ENCODE peak calls at places on chromosomes 1 and 21, in seven cellular contexts. D, Q, A, Y, T, M and L are unnamed samples.

GRCh38 chr1:28933918-28934317 is 19.5 kb downstream of the EPB41 start:
- DNase-seq in D (no peak), Q (no peak), A (no peak), Y (no peak), T (no peak), M (no peak), L (no peak)

GRCh38 chr1:213014642-213015041 is 1.0 kb downstream of the ANGEL2 start:
- DNase-seq in D (peak), Q (no peak), A (no peak), Y (no peak), T (peak), M (peak), L (no peak)

GRCh38 chr1:175192630-175193338 is at the start of gene KIAA0040:
- DNase-seq in D (peak), Q (peak), A (peak), Y (no peak), T (no peak), M (peak), L (peak)

GRCh38 chr1:212814989-212815388 is 23.3 kb downstream of the TATDN3 start:
- DNase-seq in D (no peak), Q (no peak), A (no peak), Y (no peak), T (no peak), M (peak), L (no peak)

GRCh38 chr1:197763769-197764168 is 11.5 kb downstream of the DENND1B start:
- DNase-seq in D (no peak), Q (no peak), A (no peak), Y (no peak), T (no peak), M (peak), L (no peak)

GRCh38 chr21:35503646-35504045 is 454.5 kb upstream of the RUNX1 start:
- DNase-seq in D (no peak), Q (peak), A (no peak), Y (no peak), T (no peak), M (peak), L (no peak)

GRCh38 chr21:32844653-32845443 is 73.3 kb upstream of the PAXBP1 start:
- DNase-seq in D (no peak), Q (no peak), A (no peak), Y (no peak), T (peak), M (peak), L (no peak)

GRCh38 chr1:227897704-227898438 is 49.9 kb downstream of the WNT9A start:
- DNase-seq in D (no peak), Q (no peak), A (peak), Y (no peak), T (no peak), M (no peak), L (no peak)

GRCh38 chr1:145846191-145846590 is 761 bp downstream of the NUDT17 start:
- DNase-seq in D (peak), Q (no peak), A (no peak), Y (no peak), T (no peak), M (peak), L (no peak)

GRCh38 chr1:245748246-245748645 is 593.5 kb downstream of the KIF26B start:
- DNase-seq in D (no peak), Q (no peak), A (no peak), Y (no peak), T (no peak), M (no peak), L (no peak)

GRCh38 chr1:21216835-21217811 is 40.4 kb upstream of the EIF4G3 start:
- DNase-seq in D (peak), Q (peak), A (peak), Y (no peak), T (peak), M (peak), L (peak)

DNA sequence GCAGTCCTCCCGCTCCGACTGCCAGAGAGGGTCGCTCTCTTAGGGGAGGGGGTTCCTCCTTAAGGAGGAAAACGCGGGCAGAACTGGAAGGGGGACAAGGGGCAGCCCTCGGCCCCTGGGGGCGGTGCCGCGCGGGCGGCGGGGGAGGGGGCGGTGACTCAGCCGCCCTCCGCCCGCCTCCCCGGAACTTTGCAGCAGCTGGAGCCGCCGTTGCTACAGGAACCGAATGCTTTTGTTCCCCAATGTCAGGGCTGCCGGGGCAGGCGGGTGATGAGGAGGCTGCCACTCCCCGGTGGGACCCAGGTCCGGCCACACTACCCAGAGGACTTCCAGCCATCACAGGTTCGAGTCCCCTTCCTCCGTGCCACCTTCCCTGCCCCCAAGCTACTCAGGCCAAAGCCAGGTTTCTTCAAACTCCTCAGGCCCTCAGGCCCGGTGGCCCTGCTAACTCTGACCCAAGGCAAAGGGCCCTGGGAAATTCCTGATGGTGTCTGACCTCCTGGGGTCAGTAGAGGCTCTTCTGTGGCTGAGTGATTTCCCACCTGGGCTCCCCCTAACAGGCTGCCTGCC is 3.2 kb downstream of the ADGRB2 start:
- DNase-seq in D (peak), Q (peak), A (peak), Y (no peak), T (peak), M (peak), L (peak)
- H3K4me3 ChIP-seq in D (peak), Q (peak), A (peak), Y (peak), T (peak), M (peak), L (no peak)

GRCh38 chr1:44675186-44675585 is 672 bp downstream of the ARMH1 start:
- DNase-seq in D (no peak), Q (peak), A (no peak), Y (no peak), T (no peak), M (no peak), L (no peak)
- H3K4me3 ChIP-seq in D (peak), Q (peak), A (no peak), Y (peak), T (peak), M (no peak), L (no peak)

GRCh38 chr1:201511925-201512539 is 5.1 kb upstream of the CSRP1 start:
- DNase-seq in D (peak), Q (peak), A (peak), Y (no peak), T (no peak), M (peak), L (no peak)
- H3K4me3 ChIP-seq in D (no peak), Q (no peak), A (no peak), Y (no peak), T (no peak), M (no peak), L (no peak)

DNA sequence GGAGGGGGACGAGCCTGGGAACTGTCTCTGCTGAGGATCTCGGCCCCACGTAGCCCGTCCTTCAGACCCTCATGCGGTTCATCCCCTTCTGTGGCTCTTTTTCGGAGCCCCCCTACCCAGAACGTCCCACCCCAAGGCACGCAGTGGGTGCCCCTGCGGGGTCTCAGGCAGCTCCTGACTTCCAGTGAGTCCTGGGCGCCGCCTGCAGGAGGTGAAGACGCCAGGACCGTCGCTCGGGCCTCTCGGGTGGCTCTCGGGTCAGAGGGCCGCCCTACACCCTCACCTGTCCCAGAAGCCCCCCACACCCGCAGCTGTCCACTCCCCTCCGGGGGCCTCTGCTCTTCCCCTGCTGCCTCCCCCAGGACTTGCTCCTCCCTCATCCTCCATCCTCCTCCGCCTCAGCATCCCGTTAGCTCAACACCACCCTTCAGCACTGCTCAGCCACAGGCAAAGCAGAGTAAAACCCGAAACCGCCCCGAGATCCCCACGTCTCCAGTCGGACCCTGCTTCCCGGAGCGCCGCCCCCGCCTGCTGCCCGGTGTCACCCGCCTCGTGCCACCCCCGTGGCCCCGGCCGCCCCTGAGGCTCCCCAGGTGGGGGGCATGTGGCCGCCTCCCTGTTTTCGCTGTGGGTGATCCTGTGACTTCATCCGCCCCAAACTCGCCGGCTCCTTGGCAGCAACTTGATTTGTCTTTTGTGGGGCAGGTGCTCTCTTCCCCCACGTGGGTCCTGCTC is 13.3 kb upstream of the POFUT2 start:
- DNase-seq in D (no peak), Q (no peak), A (no peak), Y (no peak), T (peak), M (no peak), L (no peak)
- H3K4me3 ChIP-seq in D (no peak), Q (no peak), A (no peak), Y (no peak), T (no peak), M (no peak), L (no peak)

GRCh38 chr1:33349081-33349759 is 28.3 kb upstream of the A3GALT2 start:
- DNase-seq in D (peak), Q (peak), A (peak), Y (no peak), T (no peak), M (no peak), L (peak)

GRCh38 chr1:33351281-33351660 is 30.4 kb upstream of the A3GALT2 start:
- DNase-seq in D (no peak), Q (no peak), A (no peak), Y (no peak), T (no peak), M (no peak), L (no peak)

GRCh38 chr1:33348676-33349080 is 27.8 kb upstream of the A3GALT2 start:
- DNase-seq in D (no peak), Q (no peak), A (no peak), Y (no peak), T (no peak), M (no peak), L (no peak)

GRCh38 chr1:33349778-33350610 is 29.1 kb upstream of the A3GALT2 start:
- DNase-seq in D (peak), Q (peak), A (peak), Y (no peak), T (no peak), M (peak), L (peak)

GRCh38 chr1:33350611-33351280 is 29.8 kb upstream of the A3GALT2 start:
- DNase-seq in D (no peak), Q (no peak), A (no peak), Y (no peak), T (no peak), M (no peak), L (no peak)
- H3K4me3 ChIP-seq in D (peak), Q (peak), A (peak), Y (peak), T (peak), M (peak), L (peak)

DNA sequence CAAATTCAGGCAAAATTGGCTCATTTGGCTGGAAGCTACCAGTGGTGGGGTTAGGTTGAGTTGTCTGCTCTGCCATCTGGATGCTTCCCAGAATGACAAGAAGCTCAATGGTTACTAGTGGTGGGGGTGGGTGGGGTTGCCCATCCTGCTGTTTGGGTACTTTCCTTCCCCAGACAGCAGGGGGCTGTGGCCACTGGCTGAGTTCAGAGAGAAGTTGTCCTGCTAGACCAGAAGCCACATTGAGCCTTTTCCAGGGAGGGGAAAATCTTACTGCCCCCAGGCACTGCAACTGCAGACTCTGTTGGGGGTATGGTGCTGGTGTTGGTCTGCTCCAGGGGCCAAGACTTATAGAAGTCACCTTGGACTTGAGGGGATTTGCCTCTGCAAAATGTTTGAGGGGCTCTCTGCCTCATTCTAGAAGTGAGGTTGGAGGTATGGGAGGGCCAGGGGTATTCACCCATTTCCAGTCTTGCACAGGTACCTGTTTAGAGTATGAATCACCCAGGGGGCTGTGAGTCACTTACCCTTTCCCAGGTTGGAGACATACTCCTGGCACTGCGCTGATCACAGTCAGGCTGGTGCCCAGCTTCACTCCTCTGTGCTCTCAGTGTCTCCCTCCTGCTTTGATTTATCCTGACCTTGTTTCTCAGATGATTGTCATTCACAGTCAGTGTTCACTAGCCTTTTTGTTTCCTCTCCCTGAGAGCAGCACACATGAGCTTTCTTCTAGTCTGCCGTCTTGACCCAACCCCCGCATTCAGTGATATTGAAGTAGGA is 89.1 kb upstream of the NEGR1 start:
- DNase-seq in D (no peak), Q (no peak), A (no peak), Y (no peak), T (no peak), M (no peak), L (no peak)
- H3K4me3 ChIP-seq in D (no peak), Q (no peak), A (no peak), Y (no peak), T (no peak), M (no peak), L (no peak)

GRCh38 chr1:182029379-182030331 is 31.9 kb downstream of the ZNF648 start:
- DNase-seq in D (peak), Q (peak), A (peak), Y (peak), T (peak), M (peak), L (peak)

GRCh38 chr1:182032251-182032650 is 29.3 kb downstream of the ZNF648 start:
- DNase-seq in D (no peak), Q (no peak), A (no peak), Y (no peak), T (no peak), M (no peak), L (no peak)

DNA sequence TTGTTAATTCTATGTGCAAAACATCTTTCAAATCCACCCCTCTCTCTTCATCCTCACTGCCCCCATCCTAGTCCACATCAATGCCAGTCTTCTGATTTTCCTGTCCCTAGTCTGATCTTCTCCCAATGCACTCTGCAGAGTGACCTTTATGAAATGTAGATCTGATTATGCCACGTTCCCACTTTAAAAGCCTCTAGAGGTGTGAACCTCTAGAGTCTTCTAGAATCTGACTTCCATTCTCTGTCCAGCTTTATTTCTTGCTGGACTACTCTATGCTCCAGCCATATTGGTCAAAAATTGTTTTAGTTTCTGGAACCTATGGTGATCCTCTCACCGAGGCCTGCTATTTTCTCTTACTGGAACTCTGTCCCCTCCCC is 32.5 kb downstream of the ZNF648 start:
- DNase-seq in D (no peak), Q (no peak), A (no peak), Y (no peak), T (no peak), M (no peak), L (no peak)
- H3K4me3 ChIP-seq in D (peak), Q (peak), A (peak), Y (peak), T (peak), M (peak), L (peak)

GRCh38 chr1:171220551-171221175 is 27.6 kb upstream of the FMO1 start:
- DNase-seq in D (no peak), Q (no peak), A (no peak), Y (no peak), T (peak), M (peak), L (no peak)

GRCh38 chr1:171218661-171219060 is 29.6 kb upstream of the FMO1 start:
- DNase-seq in D (no peak), Q (no peak), A (no peak), Y (no peak), T (peak), M (no peak), L (no peak)

GRCh38 chr1:171217658-171218443 is 30.4 kb upstream of the FMO1 start:
- DNase-seq in D (no peak), Q (no peak), A (no peak), Y (no peak), T (no peak), M (no peak), L (no peak)

GRCh38 chr1:171221665-171222591 is 26.4 kb upstream of the FMO1 start:
- DNase-seq in D (no peak), Q (no peak), A (no peak), Y (no peak), T (peak), M (peak), L (no peak)

GRCh38 chr1:171219751-171220385 is 28.4 kb upstream of the FMO1 start:
- DNase-seq in D (no peak), Q (no peak), A (no peak), Y (no peak), T (peak), M (peak), L (no peak)
- H3K4me3 ChIP-seq in D (no peak), Q (no peak), A (no peak), Y (no peak), T (peak), M (no peak), L (no peak)

GRCh38 chr1:20194770-20195463 is 8.6 kb upstream of the PLA2G2C start:
- DNase-seq in D (peak), Q (peak), A (peak), Y (peak), T (peak), M (peak), L (peak)
- H3K4me3 ChIP-seq in D (no peak), Q (no peak), A (no peak), Y (no peak), T (no peak), M (no peak), L (no peak)